ENCODE peak calls at places on chromosomes 11 and 22, in ten cellular contexts. J is A549, O is osteoblast, W is fibroblast of the aortic adventitia, U is progenitor cell of endocrine pancreas, M is tibial nerve, E is right atrium auricular region, V is GM10248, T is DND-41, R is sigmoid colon. Q is an unnamed sample.

GRCh38 chr11:47507016-47507631 is 45.8 kb downstream of the CELF1 start:
- DNase-seq in J (no peak), O (peak), W (peak), U (no peak), M (no peak), E (no peak), V (no peak), T (no peak), R (no peak), Q (no peak)

GRCh38 chr11:75150879-75151278 is at the start of gene SLCO2B1:
- DNase-seq in J (no peak), O (no peak), W (no peak), U (no peak), M (no peak), E (no peak), V (no peak), T (no peak), R (no peak), Q (no peak)

GRCh38 chr11:113189909-113190667 is 124.3 kb upstream of the TTC12 start:
- DNase-seq in J (peak), O (peak), W (peak), U (no peak), M (no peak), E (peak), V (no peak), T (no peak), R (no peak), Q (no peak)

GRCh38 chr11:110430267-110431211 is 791 bp downstream of the FDX1 start:
- DNase-seq in J (no peak), O (peak), W (peak), U (no peak), M (no peak), E (no peak), V (peak), T (peak), R (peak), Q (peak)

GRCh38 chr11:34997872-34998548 is 81.6 kb downstream of the PDHX start:
- DNase-seq in J (no peak), O (no peak), W (peak), U (no peak), M (no peak), E (no peak), V (peak), T (no peak), R (no peak), Q (no peak)

GRCh38 chr11:106228996-106229395 is 151.5 kb downstream of the AASDHPPT start:
- DNase-seq in J (no peak), O (no peak), W (no peak), U (no peak), M (no peak), E (no peak), V (no peak), T (no peak), R (no peak), Q (no peak)

GRCh38 chr22:31400023-31400397 is 606 bp downstream of the DRG1 start:
- DNase-seq in J (no peak), O (peak), W (peak), U (no peak), M (no peak), E (no peak), V (no peak), T (no peak), R (no peak), Q (no peak)

GRCh38 chr22:31603081-31603525 is 58.9 kb downstream of the PISD start:
- DNase-seq in J (no peak), O (no peak), W (peak), U (no peak), M (no peak), E (no peak), V (no peak), T (no peak), R (peak), Q (no peak)

DNA sequence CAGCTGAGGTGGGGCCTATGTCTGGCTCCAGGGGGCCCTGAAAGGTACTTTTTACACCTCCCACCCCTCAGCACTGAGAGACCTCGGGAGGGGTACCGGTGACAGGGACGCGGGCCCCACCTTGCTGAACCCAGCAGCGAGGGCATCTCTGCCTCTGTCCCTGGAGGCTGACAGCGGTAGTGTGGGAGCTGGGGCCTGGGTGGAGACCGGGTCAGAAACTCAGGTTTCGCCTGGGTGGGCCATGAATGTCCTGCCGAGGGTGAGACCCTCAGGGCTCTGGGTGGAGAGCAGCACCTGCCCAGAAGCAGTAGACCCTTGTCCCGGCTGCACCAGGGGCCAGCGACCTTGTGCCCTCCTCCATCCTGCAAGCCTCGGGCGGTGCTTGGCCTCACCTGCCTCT is 22.2 kb downstream of the PTDSS2 start:
- DNase-seq in J (no peak), O (no peak), W (no peak), U (no peak), M (no peak), E (no peak), V (no peak), T (no peak), R (no peak), Q (no peak)
- TF ChIP-seq CTCF in J (no peak), O (no peak), W (no peak), U (no peak), M (no peak), E (no peak), V (no peak), T (no peak), R (no peak), Q (peak)

GRCh38 chr11:128904872-128905344 is 13.8 kb downstream of the KCNJ5 start:
- DNase-seq in J (peak), O (peak), W (peak), U (no peak), M (no peak), E (no peak), V (peak), T (no peak), R (no peak), Q (no peak)

GRCh38 chr11:128906185-128907065 is 15.3 kb downstream of the KCNJ5 start:
- DNase-seq in J (no peak), O (no peak), W (no peak), U (no peak), M (no peak), E (no peak), V (no peak), T (no peak), R (no peak), Q (no peak)

GRCh38 chr11:128903248-128904041 is 12.3 kb downstream of the KCNJ5 start:
- DNase-seq in J (no peak), O (no peak), W (no peak), U (no peak), M (no peak), E (no peak), V (no peak), T (no peak), R (no peak), Q (no peak)

GRCh38 chr11:128904303-128904871 is 13.2 kb downstream of the KCNJ5 start:
- DNase-seq in J (no peak), O (no peak), W (no peak), U (no peak), M (no peak), E (no peak), V (no peak), T (no peak), R (no peak), Q (no peak)

DNA sequence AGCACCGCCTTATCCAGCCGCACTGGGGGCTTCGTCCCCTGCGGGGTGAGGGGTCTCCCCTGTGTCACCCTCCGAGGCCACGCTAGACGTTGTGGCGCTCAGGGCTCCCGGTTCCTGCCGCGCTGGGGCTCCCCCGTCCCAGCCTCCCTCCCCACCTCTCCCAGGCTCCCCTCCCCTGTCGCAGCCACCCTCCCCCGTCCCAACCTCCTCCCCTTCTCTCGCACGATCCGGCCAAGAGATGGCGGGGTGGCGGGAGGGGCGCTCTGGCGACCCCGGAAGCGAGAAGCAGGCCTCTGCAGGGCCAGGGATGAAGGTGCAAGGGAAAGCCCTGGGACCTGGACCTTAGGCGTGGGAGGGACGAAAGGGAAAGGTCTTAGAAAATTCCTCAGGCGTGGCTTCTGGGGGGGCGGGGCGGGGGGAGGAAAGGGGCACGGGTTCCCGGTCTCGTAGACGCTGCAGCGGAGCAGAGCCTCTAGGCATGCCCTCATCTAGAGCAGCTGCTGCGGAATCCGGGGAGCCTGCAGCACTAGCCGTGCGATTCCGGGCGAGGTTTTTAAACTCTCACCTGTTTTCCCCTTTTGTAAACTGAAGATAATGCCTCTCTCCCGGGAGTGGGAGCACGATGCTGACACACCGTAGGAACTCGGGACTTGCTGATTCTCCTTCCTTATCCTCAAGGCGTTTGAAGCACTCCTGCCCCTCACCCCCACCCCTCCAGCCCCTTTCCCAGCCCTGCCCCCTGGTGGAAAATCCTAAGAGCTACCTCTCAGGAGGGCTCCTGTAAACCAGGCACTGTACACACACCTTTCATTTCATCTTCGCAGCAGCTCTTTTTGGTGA is 14.4 kb downstream of the KCNJ5 start:
- DNase-seq in J (peak), O (peak), W (no peak), U (peak), M (no peak), E (no peak), V (peak), T (no peak), R (no peak), Q (no peak)
- TF ChIP-seq CTCF in J (peak), O (peak), W (peak), U (peak), M (no peak), E (peak), V (peak), T (peak), R (no peak), Q (peak)

GRCh38 chr11:78722786-78723185 is 148.1 kb upstream of the NARS2 start:
- DNase-seq in J (no peak), O (no peak), W (peak), U (no peak), M (no peak), E (no peak), V (no peak), T (no peak), R (no peak), Q (no peak)
- TF ChIP-seq CTCF in J (no peak), O (no peak), W (no peak), U (no peak), M (no peak), E (no peak), V (no peak), T (no peak), R (no peak), Q (no peak)

DNA sequence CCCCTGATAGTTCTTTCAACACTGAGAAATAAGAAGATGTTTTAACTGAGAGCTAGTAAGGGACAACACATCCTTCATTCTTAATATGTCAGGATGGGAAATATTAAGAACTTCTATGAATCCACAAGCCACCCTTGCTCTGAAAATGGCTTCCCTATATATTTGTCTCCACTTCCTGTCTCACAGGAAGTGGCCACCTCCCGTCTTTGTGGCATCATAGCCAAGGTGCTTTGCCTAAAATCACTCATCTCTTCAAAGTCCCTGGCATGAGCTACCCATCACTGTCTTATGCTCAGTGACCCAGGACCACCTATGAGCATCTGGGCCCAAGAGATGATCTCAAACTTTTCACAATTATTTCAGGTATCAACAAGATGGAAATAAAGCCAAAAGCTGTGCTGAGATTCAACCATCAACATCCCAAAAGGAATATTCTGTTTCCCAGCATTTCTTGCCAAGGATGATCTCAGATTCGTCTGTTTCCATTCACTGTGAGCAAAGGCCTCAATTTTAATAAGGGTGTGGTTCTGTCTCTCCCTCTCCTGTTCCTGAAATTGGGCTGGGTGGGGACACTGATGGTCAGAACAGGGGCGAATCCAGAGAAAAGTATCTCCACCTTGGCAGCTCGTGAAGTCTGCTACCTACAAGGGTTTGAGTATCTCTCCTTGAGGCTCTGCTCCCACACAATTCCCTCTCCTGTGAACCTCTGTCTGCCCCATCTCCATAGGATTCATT is 493.8 kb downstream of the MN1 start:
- DNase-seq in J (no peak), O (no peak), W (no peak), U (no peak), M (no peak), E (no peak), V (no peak), T (peak), R (no peak), Q (no peak)
- TF ChIP-seq CTCF in J (no peak), O (no peak), W (no peak), U (no peak), M (no peak), E (no peak), V (no peak), T (no peak), R (no peak), Q (no peak)

GRCh38 chr22:21447694-21448402 is 19.3 kb upstream of the TMEM191C start:
- DNase-seq in J (no peak), O (no peak), W (no peak), U (no peak), M (no peak), E (no peak), V (no peak), T (no peak), R (peak), Q (no peak)
- TF ChIP-seq CTCF in J (no peak), O (peak), W (no peak), U (peak), M (no peak), E (no peak), V (no peak), T (peak), R (no peak), Q (peak)

GRCh38 chr22:35519306-35520000 is 21.2 kb upstream of the RASD2 start:
- DNase-seq in J (no peak), O (no peak), W (no peak), U (no peak), M (no peak), E (no peak), V (no peak), T (no peak), R (no peak), Q (no peak)

GRCh38 chr22:35516723-35517122 is 23.9 kb upstream of the RASD2 start:
- DNase-seq in J (no peak), O (no peak), W (no peak), U (no peak), M (no peak), E (no peak), V (no peak), T (no peak), R (no peak), Q (no peak)

GRCh38 chr22:35518781-35519180 is 21.9 kb upstream of the RASD2 start:
- DNase-seq in J (no peak), O (no peak), W (no peak), U (no peak), M (no peak), E (no peak), V (no peak), T (no peak), R (no peak), Q (no peak)

GRCh38 chr22:35517769-35518530 is 22.7 kb upstream of the RASD2 start:
- DNase-seq in J (no peak), O (peak), W (peak), U (no peak), M (no peak), E (no peak), V (no peak), T (no peak), R (no peak), Q (no peak)

DNA sequence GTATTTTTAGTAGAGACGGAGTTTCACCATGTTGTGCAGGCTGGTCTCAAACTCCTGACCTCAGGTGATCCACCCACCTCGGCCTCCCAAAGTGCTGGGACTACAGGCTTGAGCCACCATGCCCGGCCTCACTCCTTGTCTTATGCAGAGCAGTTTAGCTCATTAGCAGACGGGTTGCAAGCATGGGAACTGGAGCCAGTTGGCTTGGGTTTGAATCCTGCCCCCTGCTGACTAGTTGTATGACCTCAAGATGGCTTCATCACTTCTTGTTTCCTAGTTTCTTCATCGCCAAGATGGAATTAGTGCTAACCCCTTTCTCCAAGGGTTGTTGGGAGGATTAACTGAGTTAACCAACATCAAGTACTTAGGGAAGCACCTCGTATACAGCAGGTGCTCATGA is 23.4 kb upstream of the RASD2 start:
- DNase-seq in J (no peak), O (no peak), W (no peak), U (no peak), M (no peak), E (no peak), V (no peak), T (no peak), R (no peak), Q (no peak)
- TF ChIP-seq CTCF in J (no peak), O (no peak), W (no peak), U (no peak), M (no peak), E (no peak), V (no peak), T (peak), R (no peak), Q (no peak)

GRCh38 chr11:129374993-129375721 is 491 bp upstream of the BARX2 start:
- DNase-seq in J (peak), O (no peak), W (no peak), U (peak), M (no peak), E (no peak), V (no peak), T (no peak), R (no peak), Q (no peak)
- TF ChIP-seq CTCF in J (no peak), O (no peak), W (no peak), U (no peak), M (no peak), E (no peak), V (no peak), T (no peak), R (no peak), Q (no peak)

GRCh38 chr11:12767577-12767976 is 93.4 kb downstream of the TEAD1 start:
- DNase-seq in J (no peak), O (no peak), W (no peak), U (no peak), M (no peak), E (no peak), V (no peak), T (no peak), R (no peak), Q (no peak)

GRCh38 chr11:12765428-12765827 is 91.2 kb downstream of the TEAD1 start:
- DNase-seq in J (no peak), O (no peak), W (no peak), U (no peak), M (no peak), E (no peak), V (no peak), T (peak), R (no peak), Q (no peak)

GRCh38 chr11:12764187-12764914 is 90.1 kb downstream of the TEAD1 start:
- DNase-seq in J (no peak), O (no peak), W (no peak), U (no peak), M (no peak), E (no peak), V (no peak), T (no peak), R (no peak), Q (no peak)

GRCh38 chr11:12768731-12769673 is 94.8 kb downstream of the TEAD1 start:
- DNase-seq in J (no peak), O (no peak), W (no peak), U (no peak), M (no peak), E (no peak), V (peak), T (no peak), R (no peak), Q (no peak)

DNA sequence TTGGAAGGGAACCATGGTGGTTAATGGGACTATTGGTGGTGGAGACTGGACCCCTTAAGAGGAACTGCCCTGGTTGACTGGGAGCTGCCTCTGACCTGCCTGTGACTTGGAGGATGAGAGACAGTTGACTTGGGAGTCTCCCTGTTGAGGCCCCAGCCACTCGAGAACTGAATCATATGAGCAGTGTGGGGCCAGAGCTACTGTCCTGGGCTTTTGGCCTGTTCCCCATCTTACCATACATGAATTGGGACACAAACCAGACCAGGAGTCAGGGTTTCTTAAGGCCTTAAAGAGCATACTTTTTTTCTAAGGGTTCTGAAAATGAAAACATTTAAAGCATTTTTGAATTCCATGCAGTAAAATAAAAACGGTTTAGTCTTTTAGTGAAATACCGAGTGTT is 92.8 kb downstream of the TEAD1 start:
- DNase-seq in J (no peak), O (no peak), W (peak), U (no peak), M (no peak), E (no peak), V (no peak), T (no peak), R (no peak), Q (no peak)
- TF ChIP-seq CTCF in J (no peak), O (no peak), W (no peak), U (no peak), M (no peak), E (no peak), V (no peak), T (no peak), R (no peak), Q (no peak)

GRCh38 chr11:132140056-132140455 is 769.6 kb downstream of the NTM start:
- DNase-seq in J (no peak), O (no peak), W (no peak), U (no peak), M (no peak), E (no peak), V (no peak), T (no peak), R (no peak), Q (no peak)
- TF ChIP-seq CTCF in J (no peak), O (no peak), W (no peak), U (peak), M (no peak), E (no peak), V (no peak), T (peak), R (no peak), Q (peak)